ENCODE peak calls at places on chromosome 10, in six cellular contexts. G, U, B, K, N and W are unnamed samples.
A peak's percentile ranks its signal among the peaks of the same experiment; 100 is the strongest.

GRCh38 chr10:130507461-130507860 is 371.3 kb downstream of the GLRX3 start:
- DNase-seq in N (no peak), K (no peak), G (no peak), U (no peak), B (no peak), W (no peak)

GRCh38 chr10:48577158-48577557 is 27.7 kb downstream of the ARHGAP22 start:
- DNase-seq in N (no peak), B (no peak), K (no peak), U (no peak), G (no peak), W (no peak)

GRCh38 chr10:49389331-49389920 is 6.5 kb downstream of the DRGX start:
- DNase-seq in B (no peak), G (no peak), K (no peak), U (no peak), N (no peak), W (no peak)

GRCh38 chr10:11798862-11799735 is 24.1 kb upstream of the PROSER2 start:
- DNase-seq in K (no peak), N (no peak), B (no peak), U (no peak), G (peak; percentile 88), W (no peak)

GRCh38 chr10:33116293-33116697 is 158.3 kb upstream of the ITGB1 start:
- DNase-seq in K (no peak), B (peak; percentile 40), G (peak; percentile 82), U (no peak), N (no peak), W (peak; percentile 33)

GRCh38 chr10:10951675-10952074 is 66.0 kb upstream of the CELF2 start:
- DNase-seq in N (no peak), B (no peak), G (no peak), K (no peak), U (no peak), W (no peak)

GRCh38 chr10:21195149-21195731 is 298.1 kb upstream of the NEBL start:
- DNase-seq in N (no peak), K (no peak), B (no peak), G (no peak), U (peak; percentile 77), W (no peak)

GRCh38 chr10:126959906-126960685 is 54.9 kb downstream of the DOCK1 start:
- DNase-seq in B (no peak), K (no peak), N (no peak), G (no peak), U (no peak), W (no peak)

GRCh38 chr10:122128357-122128756 is 139.4 kb downstream of the TACC2 start:
- DNase-seq in K (no peak), N (no peak), B (no peak), U (no peak), G (peak; percentile 64), W (no peak)

GRCh38 chr10:69065406-69066361 is 22.2 kb upstream of the SRGN start:
- DNase-seq in U (no peak), N (no peak), B (no peak), K (no peak), G (peak; percentile 76), W (no peak)

GRCh38 chr10:69718951-69719350 is 82.8 kb upstream of the COL13A1 start:
- DNase-seq in U (no peak), G (no peak), K (no peak), N (no peak), B (no peak), W (no peak)

GRCh38 chr10:1240341-1240775 is 184.2 kb downstream of the WDR37 start:
- DNase-seq in G (no peak), U (no peak), K (no peak), N (no peak), B (no peak), W (no peak)

GRCh38 chr10:19719320-19719719 is 96.9 kb upstream of the PLXDC2 start:
- DNase-seq in G (no peak), N (peak; percentile 29), B (no peak), U (no peak), K (no peak), W (no peak)

GRCh38 chr10:132337019-132337418 is 5.0 kb downstream of the LRRC27 start:
- DNase-seq in G (peak; percentile 37), U (no peak), N (no peak), K (peak; percentile 10), B (no peak), W (no peak)

GRCh38 chr10:89659185-89660131 is 14.4 kb upstream of the PANK1 start:
- DNase-seq in N (peak; percentile 75), U (no peak), G (no peak), B (no peak), K (no peak), W (peak; percentile 83)

GRCh38 chr10:75926763-75927162 is 495.3 kb downstream of the LRMDA start:
- DNase-seq in U (no peak), G (no peak), N (no peak), B (no peak), K (no peak), W (no peak)

GRCh38 chr10:117442944-117443676 is 67.9 kb upstream of the PDZD8 start:
- DNase-seq in G (peak; percentile 87), U (peak; percentile 68), N (peak; percentile 55), B (peak; percentile 57), K (peak; percentile 68), W (no peak)

GRCh38 chr10:5953676-5954075 is 23.7 kb downstream of the IL15RA start:
- DNase-seq in K (no peak), N (no peak), G (no peak), U (no peak), B (no peak), W (no peak)

GRCh38 chr10:47325303-47326291 is 3.3 kb downstream of the GDF2 start:
- DNase-seq in K (no peak), B (no peak), N (no peak), U (no peak), G (no peak), W (no peak)

GRCh38 chr10:110455440-110455839 is 42.3 kb upstream of the DUSP5 start:
- DNase-seq in U (no peak), G (peak; percentile 13), K (no peak), B (no peak), N (no peak), W (no peak)

GRCh38 chr10:132675031-132675740 is 110.8 kb downstream of the NKX6-2 start:
- DNase-seq in B (no peak), K (no peak), N (no peak), G (no peak), U (no peak), W (no peak)

GRCh38 chr10:77346031-77346430 is 291.6 kb downstream of the KCNMA1 start:
- DNase-seq in U (no peak), N (no peak), K (no peak), G (no peak), B (no peak), W (no peak)

GRCh38 chr10:12504176-12504575 is 154.8 kb downstream of the CAMK1D start:
- DNase-seq in G (no peak), U (no peak), K (no peak), B (no peak), N (no peak), W (no peak)

GRCh38 chr10:82377608-82378007 is 502.6 kb downstream of the NRG3 start:
- DNase-seq in B (peak; percentile 8), K (no peak), U (no peak), N (no peak), G (no peak), W (peak; percentile 3)

GRCh38 chr10:48369501-48369900 is 63.0 kb downstream of the MAPK8 start:
- DNase-seq in N (no peak), G (no peak), K (no peak), U (no peak), B (no peak), W (no peak)

GRCh38 chr10:123994417-123995081 is 98.8 kb downstream of the CHST15 start:
- DNase-seq in G (peak; percentile 82), U (peak; percentile 80), N (peak; percentile 61), B (peak; percentile 85), K (peak; percentile 83), W (peak; percentile 60)

GRCh38 chr10:86651021-86651471 is 3.3 kb upstream of the OPN4 start:
- DNase-seq in N (no peak), K (no peak), G (no peak), B (no peak), U (no peak), W (no peak)

GRCh38 chr10:82572686-82573226 is 697.8 kb downstream of the NRG3 start:
- DNase-seq in K (no peak), U (no peak), B (peak; percentile 8), N (no peak), G (no peak), W (no peak)

GRCh38 chr10:43076876-43077420 is at the start of gene RET:
- DNase-seq in G (peak; percentile 20), U (peak; percentile 36), K (no peak), B (peak; percentile 65), N (no peak), W (no peak)

GRCh38 chr10:71773221-71773971 is at the start of gene VSIR:
- DNase-seq in K (peak; percentile 66), B (peak; percentile 81), G (peak; percentile 88), U (peak; percentile 79), N (peak; percentile 27), W (no peak)

GRCh38 chr10:63206997-63207952 is 74.1 kb downstream of the NRBF2 start:
- DNase-seq in K (no peak), N (peak; percentile 54), G (peak; percentile 93), B (no peak), U (peak; percentile 35), W (peak; percentile 53)